ENCODE peak calls at places on chromosomes 4 and X, in four cellular contexts. G is SK-N-SH, P is K562, Y is GM12878. N is an unnamed sample.
A peak's percentile ranks its signal among the peaks of the same experiment; 100 is the strongest.

GRCh38 chrX:11108253-11108941 is 2.7 kb upstream of the HCCS start:
- DNase-seq in P (no peak), G (no peak), Y (no peak), N (no peak)

GRCh38 chrX:34132028-34132427 is at the start of gene FAM47A:
- DNase-seq in P (no peak), Y (no peak), G (no peak), N (no peak)

GRCh38 chr4:155914782-155915181 is 11.3 kb downstream of the TDO2 start:
- DNase-seq in Y (no peak), P (no peak), G (no peak), N (no peak)

GRCh38 chr4:34009951-34010350 is 2234.4 kb downstream of the ARAP2 start:
- DNase-seq in P (no peak), G (no peak), Y (no peak), N (no peak)

GRCh38 chr4:41361831-41362646 is 105.3 kb downstream of the UCHL1 start:
- DNase-seq in G (peak; percentile 39), P (no peak), Y (no peak), N (no peak)

GRCh38 chrX:101478366-101478765 is 6.9 kb upstream of the ARMCX4 start:
- DNase-seq in Y (no peak), P (no peak), G (no peak), N (no peak)

GRCh38 chr4:73734405-73735070 is 5.8 kb upstream of the CXCL8 start:
- DNase-seq in P (no peak), G (no peak), Y (no peak), N (no peak)

GRCh38 chr4:87939978-87940690 is 35.4 kb upstream of the SPP1 start:
- DNase-seq in G (no peak), P (no peak), Y (no peak), N (no peak)

GRCh38 chr4:4990857-4991540 is 28.3 kb downstream of the CYTL1 start:
- DNase-seq in G (peak; percentile 56), Y (no peak), P (no peak), N (no peak)

GRCh38 chr4:71634364-71634763 is 149.5 kb downstream of the GC start:
- DNase-seq in G (no peak), P (no peak), Y (no peak), N (no peak)

GRCh38 chr4:156476359-156476758 is 495.2 kb downstream of the PDGFC start:
- DNase-seq in P (no peak), Y (no peak), G (peak; percentile 4), N (no peak)

GRCh38 chr4:70838400-70838971 is 1.2 kb downstream of the GRSF1 start:
- DNase-seq in P (no peak), Y (no peak), G (peak; percentile 49), N (no peak)

GRCh38 chr4:86452323-86452995 is 92.6 kb upstream of the MAPK10 start:
- DNase-seq in P (no peak), Y (no peak), G (no peak), N (no peak)

GRCh38 chr4:128711361-128711760 is 98.1 kb upstream of the JADE1 start:
- DNase-seq in Y (no peak), G (peak; percentile 19), P (no peak), N (no peak)

GRCh38 chr4:59920414-59920813 is 1279.7 kb upstream of the ADGRL3 start:
- DNase-seq in Y (no peak), P (no peak), G (no peak), N (no peak)

GRCh38 chrX:135977611-135978010 is 3.8 kb upstream of the MMGT1 start:
- DNase-seq in P (no peak), G (no peak), Y (no peak), N (no peak)

GRCh38 chr4:165464338-165464737 is 85.5 kb downstream of the CPE start:
- DNase-seq in G (no peak), P (no peak), Y (no peak), N (no peak)

GRCh38 chr4:97238956-97239698 is 904.1 kb downstream of the STPG2 start:
- DNase-seq in Y (no peak), G (no peak), P (no peak), N (no peak)

GRCh38 chr4:73740353-73740778 is at the start of gene CXCL8:
- DNase-seq in P (peak; percentile 13), G (no peak), Y (no peak), N (no peak)

GRCh38 chr4:150462743-150463142 is 119.2 kb upstream of the MAB21L2 start:
- DNase-seq in G (no peak), P (no peak), Y (no peak), N (no peak)

GRCh38 chr4:84529169-84529751 is 30.2 kb upstream of the NKX6-1 start:
- DNase-seq in P (peak; percentile 30), Y (no peak), G (peak; percentile 11), N (no peak)
- TF ChIP-seq NRF1 in P (no peak), Y (no peak), G (no peak), N (no peak)

DNA sequence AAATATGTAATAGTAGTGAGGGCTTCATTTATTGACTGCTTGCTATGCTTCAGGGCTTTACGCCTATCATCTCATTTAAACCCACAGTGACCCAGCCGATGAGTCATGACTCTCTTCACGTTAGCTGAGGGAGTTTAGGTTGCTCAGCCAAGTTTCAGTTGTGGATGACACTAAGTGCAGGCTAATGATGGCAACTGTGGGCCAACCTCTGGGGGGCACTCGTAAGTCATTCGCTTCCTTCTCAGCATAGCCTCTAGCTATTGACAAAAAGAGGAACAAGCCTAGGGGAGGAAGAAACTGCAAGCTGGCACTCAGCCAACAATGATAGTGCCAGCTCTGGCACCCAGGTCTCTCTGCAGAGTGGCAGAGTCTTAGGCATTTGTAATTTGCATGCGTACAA is 325.0 kb downstream of the ARHGAP10 start:
- DNase-seq in G (no peak), Y (peak; percentile 95), P (peak; percentile 22), N (no peak)
- TF ChIP-seq NRF1 in G (no peak), Y (no peak), P (no peak), N (no peak)

DNA sequence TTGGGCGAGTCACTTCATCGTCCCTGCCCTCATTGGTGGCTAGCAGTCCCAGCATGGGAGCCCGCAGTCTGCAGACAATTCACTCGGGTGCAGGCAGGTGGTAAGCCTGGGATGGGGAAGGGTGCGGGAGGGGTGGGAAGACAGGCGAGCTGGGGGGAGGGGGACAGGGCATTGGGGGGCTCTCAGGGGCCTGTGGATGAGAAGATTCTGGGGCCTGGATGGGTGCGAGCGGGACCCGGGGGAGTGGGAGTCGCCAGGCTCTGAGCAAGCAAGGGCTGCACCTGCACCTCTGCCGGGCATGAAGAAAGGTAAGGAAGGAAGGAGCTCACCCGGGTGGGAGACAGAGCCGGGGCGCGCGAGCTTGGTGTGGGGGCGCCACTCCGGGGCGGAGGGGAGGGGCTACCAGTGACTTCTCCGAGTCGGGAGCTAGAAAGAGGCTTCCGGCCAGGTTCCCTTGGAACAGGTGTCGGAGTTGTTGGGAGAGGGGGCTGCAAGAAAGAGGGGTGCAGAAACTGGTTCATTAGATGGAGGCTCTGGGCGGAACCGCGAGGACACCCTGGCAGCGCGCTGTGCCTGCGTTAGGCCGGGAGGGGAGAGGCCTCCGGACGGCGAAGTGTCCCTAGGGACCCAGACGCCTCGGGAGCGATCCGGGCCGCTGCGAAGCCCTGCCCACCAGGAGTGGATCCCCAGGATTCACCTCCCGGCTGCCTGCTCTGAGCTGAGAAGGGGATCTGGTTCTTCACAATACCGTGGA is 103.4 kb upstream of the PDLIM3 start:
- DNase-seq in G (peak; percentile 71), P (no peak), Y (no peak), N (no peak)
- TF ChIP-seq NRF1 in G (no peak), P (no peak), Y (no peak), N (no peak)

GRCh38 chr4:176271749-176272148 is 2.7 kb upstream of the ASB5 start:
- DNase-seq in P (no peak), Y (no peak), G (no peak), N (no peak)
- TF ChIP-seq NRF1 in P (no peak), Y (no peak), G (no peak), N (no peak)

GRCh38 chr4:56330691-56331090 is 56.6 kb downstream of the AASDH start:
- DNase-seq in Y (no peak), G (no peak), P (no peak), N (no peak)
- TF ChIP-seq NRF1 in Y (no peak), G (no peak), P (no peak), N (no peak)

DNA sequence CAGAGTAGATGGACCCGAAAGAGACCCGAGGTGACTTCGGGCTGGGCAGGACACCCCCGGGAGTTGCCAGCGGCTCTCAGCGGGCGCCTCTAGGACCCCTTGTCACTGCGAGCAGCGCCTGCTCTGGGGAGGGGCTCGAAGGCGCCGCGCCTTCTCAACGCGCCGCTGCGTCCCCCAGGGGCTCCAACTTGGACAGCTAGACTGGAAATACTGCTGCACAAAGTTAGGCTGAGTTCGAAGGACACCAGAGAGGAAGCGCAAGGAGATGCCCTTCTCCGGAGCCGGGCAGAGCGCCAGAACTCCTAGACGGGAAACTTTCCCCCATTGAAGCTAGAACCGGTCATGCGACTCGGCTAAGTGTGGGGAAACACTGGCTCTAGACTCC is 493 bp upstream of the KCNIP4 start:
- DNase-seq in G (no peak), P (no peak), Y (no peak), N (no peak)
- TF ChIP-seq NRF1 in G (no peak), P (no peak), Y (no peak), N (no peak)